ENCODE peak calls at places on chromosome 17, in six cellular contexts. One of them, this sample, is unnamed.

GRCh38 chr17:77349976-77350830 is 209.4 kb downstream of the SEC14L1 start:
- DNase-seq in GM12878: no peak
- DNase-seq in HepG2: no peak
- DNase-seq in H1: no peak
- DNase-seq in SK-N-SH: no peak
- DNase-seq in K562: no peak
- DNase-seq in this sample: no peak

GRCh38 chr17:81631482-81631881 is 5.4 kb downstream of the NPLOC4 start:
- DNase-seq in HepG2: no peak
- DNase-seq in SK-N-SH: no peak
- DNase-seq in H1: no peak
- DNase-seq in GM12878: no peak
- DNase-seq in K562: no peak
- DNase-seq in this sample: no peak

GRCh38 chr17:78359936-78360370 is at the start of gene SOCS3:
- DNase-seq in K562: peak
- DNase-seq in H1: peak
- DNase-seq in SK-N-SH: peak
- DNase-seq in GM12878: no peak
- DNase-seq in HepG2: peak
- DNase-seq in this sample: no peak

GRCh38 chr17:46770818-46771600 is 47.5 kb downstream of the WNT3 start:
- DNase-seq in HepG2: peak
- DNase-seq in SK-N-SH: peak
- DNase-seq in H1: no peak
- DNase-seq in K562: peak
- DNase-seq in GM12878: no peak
- DNase-seq in this sample: no peak

GRCh38 chr17:60671482-60671881 is 6.2 kb upstream of the BCAS3 start:
- DNase-seq in GM12878: no peak
- DNase-seq in HepG2: peak
- DNase-seq in H1: no peak
- DNase-seq in K562: no peak
- DNase-seq in SK-N-SH: no peak
- DNase-seq in this sample: no peak

GRCh38 chr17:14428640-14429029 is 127.8 kb downstream of the HS3ST3B1 start:
- DNase-seq in H1: no peak
- DNase-seq in GM12878: no peak
- DNase-seq in SK-N-SH: no peak
- DNase-seq in K562: no peak
- DNase-seq in HepG2: no peak
- DNase-seq in this sample: no peak

GRCh38 chr17:40443196-40443987 is at the start of gene IGFBP4:
- DNase-seq in K562: peak
- DNase-seq in SK-N-SH: peak
- DNase-seq in HepG2: peak
- DNase-seq in GM12878: no peak
- DNase-seq in H1: no peak
- DNase-seq in this sample: no peak

GRCh38 chr17:45776896-45777295 is 7.2 kb upstream of the CRHR1 start:
- DNase-seq in GM12878: no peak
- DNase-seq in K562: no peak
- DNase-seq in SK-N-SH: no peak
- DNase-seq in HepG2: no peak
- DNase-seq in H1: no peak
- DNase-seq in this sample: no peak

GRCh38 chr17:4375039-4375748 is 8.7 kb upstream of the UBE2G1 start:
- DNase-seq in SK-N-SH: no peak
- DNase-seq in H1: no peak
- DNase-seq in GM12878: peak
- DNase-seq in K562: no peak
- DNase-seq in HepG2: no peak
- DNase-seq in this sample: no peak

GRCh38 chr17:12133183-12133582 is 112.5 kb downstream of the MAP2K4 start:
- DNase-seq in SK-N-SH: no peak
- DNase-seq in GM12878: no peak
- DNase-seq in H1: no peak
- DNase-seq in HepG2: no peak
- DNase-seq in K562: no peak
- DNase-seq in this sample: no peak

GRCh38 chr17:1422907-1423306 is 22.9 kb upstream of the YWHAE start:
- DNase-seq in HepG2: no peak
- DNase-seq in K562: no peak
- DNase-seq in SK-N-SH: no peak
- DNase-seq in H1: no peak
- DNase-seq in GM12878: no peak
- DNase-seq in this sample: peak

GRCh38 chr17:81103379-81103778 is 61.9 kb upstream of the PVALEF start:
- DNase-seq in GM12878: no peak
- DNase-seq in H1: no peak
- DNase-seq in K562: no peak
- DNase-seq in HepG2: no peak
- DNase-seq in SK-N-SH: no peak
- DNase-seq in this sample: no peak

GRCh38 chr17:51166198-51166986 is at the start of gene NME2:
- DNase-seq in HepG2: peak
- DNase-seq in GM12878: peak
- DNase-seq in SK-N-SH: peak
- DNase-seq in H1: peak
- DNase-seq in K562: peak
- DNase-seq in this sample: peak

GRCh38 chr17:51166987-51167931 is 1.0 kb downstream of the NME2 start:
- DNase-seq in H1: no peak
- DNase-seq in SK-N-SH: peak
- DNase-seq in GM12878: no peak
- DNase-seq in HepG2: peak
- DNase-seq in K562: peak
- DNase-seq in this sample: no peak

GRCh38 chr17:51164911-51165679 is 1.1 kb upstream of the NME2 start:
- DNase-seq in H1: no peak
- DNase-seq in K562: no peak
- DNase-seq in HepG2: peak
- DNase-seq in SK-N-SH: peak
- DNase-seq in GM12878: no peak
- DNase-seq in this sample: no peak

GRCh38 chr17:51169340-51169739 is 3.1 kb downstream of the NME2 start:
- DNase-seq in SK-N-SH: no peak
- DNase-seq in K562: no peak
- DNase-seq in H1: no peak
- DNase-seq in HepG2: no peak
- DNase-seq in GM12878: no peak
- DNase-seq in this sample: no peak

GRCh38 chr17:51165680-51166197 is 472 bp upstream of the NME2 start:
- DNase-seq in SK-N-SH: peak
- DNase-seq in K562: no peak
- DNase-seq in HepG2: no peak
- DNase-seq in GM12878: no peak
- DNase-seq in H1: no peak
- DNase-seq in this sample: no peak
- TF ChIP-seq SIN3A in SK-N-SH: peak
- TF ChIP-seq SIN3A in K562: no peak
- TF ChIP-seq SIN3A in HepG2: no peak
- TF ChIP-seq SIN3A in GM12878: peak
- TF ChIP-seq SIN3A in H1: no peak
- TF ChIP-seq SIN3A in this sample: peak

GRCh38 chr17:19370493-19370960 is 7.8 kb upstream of the MAPK7 start:
- DNase-seq in HepG2: no peak
- DNase-seq in K562: no peak
- DNase-seq in SK-N-SH: no peak
- DNase-seq in H1: no peak
- DNase-seq in GM12878: no peak
- DNase-seq in this sample: no peak
- TF ChIP-seq SIN3A in HepG2: no peak
- TF ChIP-seq SIN3A in K562: no peak
- TF ChIP-seq SIN3A in SK-N-SH: no peak
- TF ChIP-seq SIN3A in H1: no peak
- TF ChIP-seq SIN3A in GM12878: no peak
- TF ChIP-seq SIN3A in this sample: no peak

GRCh38 chr17:68184816-68185436 is 62.9 kb upstream of the AMZ2 start:
- DNase-seq in HepG2: no peak
- DNase-seq in H1: no peak
- DNase-seq in GM12878: no peak
- DNase-seq in K562: no peak
- DNase-seq in SK-N-SH: no peak
- DNase-seq in this sample: no peak
- TF ChIP-seq SIN3A in HepG2: no peak
- TF ChIP-seq SIN3A in H1: no peak
- TF ChIP-seq SIN3A in GM12878: no peak
- TF ChIP-seq SIN3A in K562: no peak
- TF ChIP-seq SIN3A in SK-N-SH: no peak
- TF ChIP-seq SIN3A in this sample: no peak

GRCh38 chr17:58813712-58814111 is 58.1 kb downstream of the PPM1E start:
- DNase-seq in K562: no peak
- DNase-seq in HepG2: no peak
- DNase-seq in SK-N-SH: no peak
- DNase-seq in GM12878: no peak
- DNase-seq in H1: no peak
- DNase-seq in this sample: no peak

GRCh38 chr17:58809564-58809936 is 53.9 kb downstream of the PPM1E start:
- DNase-seq in H1: no peak
- DNase-seq in SK-N-SH: no peak
- DNase-seq in GM12878: no peak
- DNase-seq in K562: no peak
- DNase-seq in HepG2: no peak
- DNase-seq in this sample: no peak

GRCh38 chr17:58808609-58809563 is 53.2 kb downstream of the PPM1E start:
- DNase-seq in SK-N-SH: no peak
- DNase-seq in H1: no peak
- DNase-seq in K562: no peak
- DNase-seq in GM12878: no peak
- DNase-seq in HepG2: no peak
- DNase-seq in this sample: no peak

GRCh38 chr17:58806046-58806445 is 50.4 kb downstream of the PPM1E start:
- DNase-seq in SK-N-SH: no peak
- DNase-seq in H1: no peak
- DNase-seq in HepG2: no peak
- DNase-seq in GM12878: no peak
- DNase-seq in K562: no peak
- DNase-seq in this sample: no peak

DNA sequence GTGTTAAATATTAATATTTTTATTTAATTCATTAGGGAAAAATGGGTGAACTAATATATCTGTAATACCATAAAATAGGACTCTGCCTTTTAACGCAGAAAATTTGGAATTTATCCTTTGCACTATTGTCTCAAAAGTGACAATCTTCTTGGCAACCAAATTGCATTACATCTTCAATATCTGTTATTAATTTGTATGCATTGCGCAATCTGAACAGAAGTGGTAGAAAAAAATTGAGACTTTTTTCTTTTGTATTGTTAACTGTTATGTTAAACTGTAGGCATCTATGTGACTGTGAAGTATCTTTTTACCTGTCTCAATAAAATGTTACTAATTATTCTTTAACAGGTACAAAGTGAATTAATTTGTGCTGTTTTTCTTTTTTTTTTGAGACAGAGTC is 55.6 kb downstream of the PPM1E start:
- DNase-seq in H1: no peak
- DNase-seq in SK-N-SH: no peak
- DNase-seq in HepG2: no peak
- DNase-seq in K562: no peak
- DNase-seq in GM12878: no peak
- DNase-seq in this sample: no peak
- TF ChIP-seq SIN3A in H1: no peak
- TF ChIP-seq SIN3A in SK-N-SH: no peak
- TF ChIP-seq SIN3A in HepG2: no peak
- TF ChIP-seq SIN3A in K562: no peak
- TF ChIP-seq SIN3A in GM12878: no peak
- TF ChIP-seq SIN3A in this sample: no peak

This sample was measured in Panc1.